ENCODE peak calls at places on chromosomes 7 and 10, in six cellular contexts. One of them, this sample, is unnamed.

GRCh38 chr7:84701524-84702306 is 485.1 kb downstream of the SEMA3D start:
- DNase-seq in H9: no peak
- DNase-seq in SK-N-SH: no peak
- DNase-seq in IMR-90: peak
- DNase-seq in PC-3: peak
- DNase-seq in neural progenitor cell: peak
- DNase-seq in this sample: peak

GRCh38 chr10:50394832-50395231 is 143.5 kb upstream of the ASAH2 start:
- DNase-seq in PC-3: no peak
- DNase-seq in H9: no peak
- DNase-seq in SK-N-SH: no peak
- DNase-seq in neural progenitor cell: no peak
- DNase-seq in IMR-90: no peak
- DNase-seq in this sample: no peak

GRCh38 chr10:92238586-92239098 is 52.2 kb downstream of the CPEB3 start:
- DNase-seq in PC-3: peak
- DNase-seq in neural progenitor cell: no peak
- DNase-seq in IMR-90: peak
- DNase-seq in SK-N-SH: no peak
- DNase-seq in H9: no peak
- DNase-seq in this sample: peak

GRCh38 chr10:13942030-13942429 is 355.3 kb downstream of the PRPF18 start:
- DNase-seq in neural progenitor cell: no peak
- DNase-seq in IMR-90: no peak
- DNase-seq in SK-N-SH: no peak
- DNase-seq in H9: no peak
- DNase-seq in PC-3: no peak
- DNase-seq in this sample: no peak

GRCh38 chr7:85065306-85065705 is 121.5 kb downstream of the SEMA3D start:
- DNase-seq in H9: no peak
- DNase-seq in IMR-90: peak
- DNase-seq in PC-3: no peak
- DNase-seq in neural progenitor cell: no peak
- DNase-seq in SK-N-SH: no peak
- DNase-seq in this sample: peak

GRCh38 chr7:113179313-113179712 is 61.0 kb upstream of the SMIM30 start:
- DNase-seq in SK-N-SH: no peak
- DNase-seq in PC-3: no peak
- DNase-seq in H9: no peak
- DNase-seq in IMR-90: peak
- DNase-seq in neural progenitor cell: no peak
- DNase-seq in this sample: no peak

GRCh38 chr10:122475130-122475529 is 13.8 kb downstream of the HTRA1 start:
- DNase-seq in IMR-90: no peak
- DNase-seq in PC-3: no peak
- DNase-seq in SK-N-SH: no peak
- DNase-seq in neural progenitor cell: no peak
- DNase-seq in H9: no peak
- DNase-seq in this sample: no peak

GRCh38 chr10:29585488-29585976 is 49.2 kb downstream of the SVIL start:
- DNase-seq in IMR-90: peak
- DNase-seq in PC-3: peak
- DNase-seq in neural progenitor cell: peak
- DNase-seq in H9: peak
- DNase-seq in SK-N-SH: no peak
- DNase-seq in this sample: no peak

GRCh38 chr7:113120647-113121046 is 2.3 kb upstream of the SMIM30 start:
- DNase-seq in neural progenitor cell: no peak
- DNase-seq in IMR-90: no peak
- DNase-seq in SK-N-SH: peak
- DNase-seq in H9: no peak
- DNase-seq in PC-3: no peak
- DNase-seq in this sample: no peak

GRCh38 chr10:79153753-79154152 is 85.0 kb downstream of the ZMIZ1 start:
- DNase-seq in neural progenitor cell: no peak
- DNase-seq in SK-N-SH: no peak
- DNase-seq in H9: no peak
- DNase-seq in IMR-90: no peak
- DNase-seq in PC-3: no peak
- DNase-seq in this sample: no peak

GRCh38 chr10:129417882-129418281 is 49.2 kb upstream of the MGMT start:
- DNase-seq in neural progenitor cell: no peak
- DNase-seq in H9: no peak
- DNase-seq in IMR-90: no peak
- DNase-seq in PC-3: no peak
- DNase-seq in SK-N-SH: no peak
- DNase-seq in this sample: no peak

GRCh38 chr10:74738052-74738451 is 88.3 kb upstream of the KAT6B start:
- DNase-seq in SK-N-SH: no peak
- DNase-seq in IMR-90: peak
- DNase-seq in neural progenitor cell: no peak
- DNase-seq in H9: no peak
- DNase-seq in PC-3: peak
- DNase-seq in this sample: no peak

GRCh38 chr7:157565201-157565626 is 228.4 kb downstream of the DNAJB6 start:
- DNase-seq in PC-3: peak
- DNase-seq in IMR-90: no peak
- DNase-seq in SK-N-SH: no peak
- DNase-seq in neural progenitor cell: no peak
- DNase-seq in H9: no peak
- DNase-seq in this sample: peak

GRCh38 chr7:22589641-22590141 is 89.7 kb upstream of the STEAP1B start:
- DNase-seq in SK-N-SH: no peak
- DNase-seq in H9: no peak
- DNase-seq in neural progenitor cell: peak
- DNase-seq in PC-3: peak
- DNase-seq in IMR-90: peak
- DNase-seq in this sample: peak

GRCh38 chr7:132420527-132420926 is 155.7 kb downstream of the PLXNA4 start:
- DNase-seq in neural progenitor cell: no peak
- DNase-seq in H9: no peak
- DNase-seq in SK-N-SH: no peak
- DNase-seq in IMR-90: no peak
- DNase-seq in PC-3: no peak
- DNase-seq in this sample: no peak

GRCh38 chr10:31586708-31587107 is 267.7 kb downstream of the ZEB1 start:
- DNase-seq in neural progenitor cell: no peak
- DNase-seq in IMR-90: no peak
- DNase-seq in PC-3: no peak
- DNase-seq in H9: no peak
- DNase-seq in SK-N-SH: no peak
- DNase-seq in this sample: no peak

GRCh38 chr7:2522780-2523433 is 3.3 kb downstream of the LFNG start:
- DNase-seq in H9: peak
- DNase-seq in IMR-90: no peak
- DNase-seq in SK-N-SH: no peak
- DNase-seq in neural progenitor cell: peak
- DNase-seq in PC-3: peak
- DNase-seq in this sample: peak

GRCh38 chr10:49076741-49077521 is 38.4 kb downstream of the VSTM4 start:
- DNase-seq in IMR-90: no peak
- DNase-seq in SK-N-SH: no peak
- DNase-seq in neural progenitor cell: no peak
- DNase-seq in PC-3: no peak
- DNase-seq in H9: no peak
- DNase-seq in this sample: peak

GRCh38 chr7:17009007-17009719 is 127.4 kb upstream of the AGR3 start:
- DNase-seq in neural progenitor cell: no peak
- DNase-seq in H9: no peak
- DNase-seq in PC-3: peak
- DNase-seq in SK-N-SH: no peak
- DNase-seq in IMR-90: peak
- DNase-seq in this sample: no peak

GRCh38 chr7:88115258-88116195 is 104.3 kb downstream of the SRI start:
- DNase-seq in SK-N-SH: no peak
- DNase-seq in neural progenitor cell: no peak
- DNase-seq in H9: no peak
- DNase-seq in IMR-90: no peak
- DNase-seq in PC-3: no peak
- DNase-seq in this sample: no peak

GRCh38 chr10:44763331-44763730 is 147.8 kb upstream of the TMEM72 start:
- DNase-seq in PC-3: no peak
- DNase-seq in neural progenitor cell: no peak
- DNase-seq in H9: no peak
- DNase-seq in SK-N-SH: no peak
- DNase-seq in IMR-90: no peak
- DNase-seq in this sample: no peak

GRCh38 chr7:70599446-70600190 is 532.3 kb upstream of the GALNT17 start:
- DNase-seq in PC-3: no peak
- DNase-seq in IMR-90: no peak
- DNase-seq in H9: no peak
- DNase-seq in neural progenitor cell: no peak
- DNase-seq in SK-N-SH: no peak
- DNase-seq in this sample: no peak

GRCh38 chr7:90892213-90892612 is 296.1 kb downstream of the CDK14 start:
- DNase-seq in neural progenitor cell: no peak
- DNase-seq in PC-3: no peak
- DNase-seq in IMR-90: peak
- DNase-seq in SK-N-SH: no peak
- DNase-seq in H9: no peak
- DNase-seq in this sample: no peak

DNA sequence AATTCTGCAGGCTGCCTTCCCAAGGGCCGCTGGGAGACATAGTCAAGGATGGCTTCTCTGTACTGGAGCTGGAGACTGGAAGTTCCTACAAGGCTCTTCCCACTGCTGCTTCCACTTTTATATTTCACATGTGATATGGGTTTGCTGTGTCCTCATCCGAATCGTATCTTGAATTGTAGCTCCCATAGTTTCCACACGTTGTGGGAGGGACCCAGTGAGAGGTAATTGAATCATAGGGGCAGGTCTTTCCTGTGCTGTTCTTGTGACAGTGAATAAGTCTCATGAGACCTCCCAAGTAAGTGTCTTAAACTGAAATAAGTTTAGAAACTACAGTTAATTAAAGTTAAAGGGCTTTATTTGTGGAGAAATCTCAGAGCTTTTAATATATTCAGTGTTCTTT is 47.0 kb upstream of the BICC1 start:
- DNase-seq in H9: no peak
- DNase-seq in PC-3: peak
- DNase-seq in neural progenitor cell: no peak
- DNase-seq in SK-N-SH: no peak
- DNase-seq in IMR-90: no peak
- DNase-seq in this sample: no peak
- H3K9ac ChIP-seq in H9: no peak
- H3K9ac ChIP-seq in PC-3: no peak
- H3K9ac ChIP-seq in neural progenitor cell: no peak
- H3K9ac ChIP-seq in SK-N-SH: no peak
- H3K9ac ChIP-seq in IMR-90: no peak
- H3K9ac ChIP-seq in this sample: no peak

GRCh38 chr10:63430091-63430998 is 35.4 kb downstream of the JMJD1C start:
- DNase-seq in H9: no peak
- DNase-seq in PC-3: peak
- DNase-seq in IMR-90: peak
- DNase-seq in SK-N-SH: peak
- DNase-seq in neural progenitor cell: no peak
- DNase-seq in this sample: peak
- H3K9ac ChIP-seq in H9: no peak
- H3K9ac ChIP-seq in PC-3: peak
- H3K9ac ChIP-seq in IMR-90: no peak
- H3K9ac ChIP-seq in SK-N-SH: peak
- H3K9ac ChIP-seq in neural progenitor cell: no peak
- H3K9ac ChIP-seq in this sample: no peak

GRCh38 chr10:23367896-23368685 is 23.5 kb upstream of the C10orf67 start:
- DNase-seq in PC-3: no peak
- DNase-seq in neural progenitor cell: no peak
- DNase-seq in H9: no peak
- DNase-seq in IMR-90: no peak
- DNase-seq in SK-N-SH: no peak
- DNase-seq in this sample: no peak
- H3K9ac ChIP-seq in PC-3: no peak
- H3K9ac ChIP-seq in neural progenitor cell: no peak
- H3K9ac ChIP-seq in H9: no peak
- H3K9ac ChIP-seq in IMR-90: no peak
- H3K9ac ChIP-seq in SK-N-SH: no peak
- H3K9ac ChIP-seq in this sample: no peak

DNA sequence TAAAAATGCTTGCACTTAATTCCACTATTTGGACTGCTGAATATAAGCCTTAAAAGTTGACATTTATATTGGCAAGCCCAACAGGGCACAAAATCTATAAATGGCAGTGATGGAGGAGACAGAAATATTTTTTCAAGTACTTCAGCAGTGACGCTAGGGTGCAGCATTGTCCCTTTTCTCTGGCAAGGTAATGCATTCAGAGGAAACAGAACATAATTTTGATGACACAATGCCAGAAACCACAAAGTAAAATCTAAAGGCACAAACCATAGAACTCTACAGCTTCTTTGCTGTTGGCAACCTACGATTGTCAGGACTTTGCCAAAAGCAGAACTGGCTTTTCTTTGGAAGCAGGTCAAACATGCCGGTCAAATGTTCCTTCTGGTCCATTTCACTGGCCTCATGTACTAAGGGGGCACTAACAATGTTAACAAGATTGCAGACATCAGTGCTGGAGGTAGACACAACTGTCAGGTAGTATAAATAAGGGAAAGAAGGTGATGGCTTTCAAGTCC is 30.9 kb upstream of the FAM133B start:
- DNase-seq in IMR-90: peak
- DNase-seq in PC-3: peak
- DNase-seq in SK-N-SH: peak
- DNase-seq in neural progenitor cell: peak
- DNase-seq in H9: no peak
- DNase-seq in this sample: peak
- H3K9ac ChIP-seq in IMR-90: peak
- H3K9ac ChIP-seq in PC-3: no peak
- H3K9ac ChIP-seq in SK-N-SH: peak
- H3K9ac ChIP-seq in neural progenitor cell: no peak
- H3K9ac ChIP-seq in H9: no peak
- H3K9ac ChIP-seq in this sample: peak

GRCh38 chr10:71265618-71266146 is 53.3 kb downstream of the UNC5B start:
- DNase-seq in H9: no peak
- DNase-seq in IMR-90: no peak
- DNase-seq in PC-3: no peak
- DNase-seq in SK-N-SH: no peak
- DNase-seq in neural progenitor cell: no peak
- DNase-seq in this sample: no peak

GRCh38 chr10:71267508-71268240 is 51.4 kb upstream of the SLC29A3 start:
- DNase-seq in neural progenitor cell: no peak
- DNase-seq in PC-3: no peak
- DNase-seq in H9: no peak
- DNase-seq in IMR-90: no peak
- DNase-seq in SK-N-SH: no peak
- DNase-seq in this sample: no peak

GRCh38 chr10:71268247-71268691 is 50.8 kb upstream of the SLC29A3 start:
- DNase-seq in PC-3: no peak
- DNase-seq in H9: peak
- DNase-seq in neural progenitor cell: peak
- DNase-seq in SK-N-SH: no peak
- DNase-seq in IMR-90: peak
- DNase-seq in this sample: peak

GRCh38 chr10:71266147-71266917 is 52.7 kb upstream of the SLC29A3 start:
- DNase-seq in SK-N-SH: peak
- DNase-seq in H9: no peak
- DNase-seq in IMR-90: peak
- DNase-seq in PC-3: no peak
- DNase-seq in neural progenitor cell: no peak
- DNase-seq in this sample: peak

GRCh38 chr10:71266918-71267442 is 52.1 kb upstream of the SLC29A3 start:
- DNase-seq in neural progenitor cell: no peak
- DNase-seq in H9: no peak
- DNase-seq in IMR-90: peak
- DNase-seq in SK-N-SH: no peak
- DNase-seq in PC-3: no peak
- DNase-seq in this sample: no peak
- H3K9ac ChIP-seq in neural progenitor cell: no peak
- H3K9ac ChIP-seq in H9: no peak
- H3K9ac ChIP-seq in IMR-90: peak
- H3K9ac ChIP-seq in SK-N-SH: peak
- H3K9ac ChIP-seq in PC-3: no peak
- H3K9ac ChIP-seq in this sample: peak